ENCODE peak calls at places on chromosomes 5 and 9, in six cellular contexts. L, N, A, I, G and R are unnamed samples.

GRCh38 chr9:94867281-94867841 is 140.9 kb downstream of the AOPEP start:
- DNase-seq in I (no peak), L (no peak), A (peak), N (no peak), G (no peak), R (peak)

GRCh38 chr9:90433398-90433890 is 209.2 kb downstream of the DIRAS2 start:
- DNase-seq in N (no peak), I (no peak), A (no peak), L (no peak), G (no peak), R (no peak)

GRCh38 chr9:138045541-138046490 is 168.2 kb downstream of the CACNA1B start:
- DNase-seq in G (peak), I (no peak), N (no peak), A (no peak), L (no peak), R (peak)

GRCh38 chr5:55763736-55764420 is 26.0 kb downstream of the DDX4 start:
- DNase-seq in I (no peak), L (no peak), G (no peak), N (no peak), A (no peak), R (no peak)

GRCh38 chr9:95087659-95088242 is 229.8 kb downstream of the FANCC start:
- DNase-seq in G (no peak), I (no peak), A (no peak), L (no peak), N (no peak), R (peak)

GRCh38 chr5:33688041-33688980 is 203.5 kb downstream of the ADAMTS12 start:
- DNase-seq in G (no peak), I (no peak), N (no peak), A (peak), L (no peak), R (no peak)

GRCh38 chr5:124935060-124935459 is 188.6 kb upstream of the ZNF608 start:
- DNase-seq in A (no peak), N (no peak), I (no peak), G (peak), L (peak), R (no peak)

GRCh38 chr9:18594837-18595236 is 120.9 kb downstream of the ADAMTSL1 start:
- DNase-seq in L (no peak), N (no peak), G (no peak), I (no peak), A (no peak), R (no peak)

GRCh38 chr5:102638316-102638715 is 116.8 kb upstream of the PAM start:
- DNase-seq in I (no peak), L (no peak), G (no peak), N (no peak), A (no peak), R (no peak)

GRCh38 chr9:111926421-111926875 is 29.8 kb downstream of the UGCG start:
- DNase-seq in G (peak), N (no peak), L (peak), A (no peak), I (no peak), R (no peak)

GRCh38 chr5:10600629-10601245 is 36.9 kb downstream of the ANKRD33B start:
- DNase-seq in L (peak), I (peak), A (no peak), N (no peak), G (no peak), R (no peak)

GRCh38 chr5:130277002-130277401 is 372.7 kb downstream of the CHSY3 start:
- DNase-seq in A (no peak), L (no peak), G (no peak), I (no peak), N (no peak), R (no peak)

GRCh38 chr5:79318935-79319614 is 83.1 kb downstream of the JMY start:
- DNase-seq in I (no peak), A (no peak), N (no peak), L (no peak), G (no peak), R (no peak)

GRCh38 chr9:133280387-133280786 is 5.4 kb upstream of the ABO start:
- DNase-seq in G (no peak), I (no peak), L (no peak), N (no peak), A (no peak), R (no peak)

GRCh38 chr9:70130266-70130665 is 86.6 kb downstream of the MAMDC2 start:
- DNase-seq in G (no peak), L (no peak), A (no peak), N (no peak), I (no peak), R (no peak)

GRCh38 chr9:126325779-126326178 is 850 bp upstream of the MVB12B start:
- DNase-seq in L (no peak), G (no peak), I (no peak), A (no peak), N (no peak), R (no peak)

GRCh38 chr5:74322944-74323343 is 317.6 kb downstream of the ENC1 start:
- DNase-seq in G (no peak), I (no peak), L (no peak), A (no peak), N (no peak), R (no peak)

GRCh38 chr9:124458441-124458840 is 8.2 kb downstream of the ADGRD2 start:
- DNase-seq in G (no peak), A (no peak), N (no peak), L (no peak), I (no peak), R (no peak)

GRCh38 chr5:176660530-176660859 is 13.2 kb downstream of the TSPAN17 start:
- DNase-seq in G (no peak), N (no peak), L (no peak), I (no peak), A (no peak), R (no peak)

GRCh38 chr5:79753087-79753486 is 63.5 kb downstream of the CMYA5 start:
- DNase-seq in G (no peak), I (no peak), A (no peak), L (no peak), N (no peak), R (no peak)

GRCh38 chr9:126722922-126723806 is 81.7 kb upstream of the ZBTB43 start:
- DNase-seq in I (no peak), G (peak), L (peak), N (no peak), A (peak), R (peak)

GRCh38 chr5:154179846-154180710 is 10.5 kb upstream of the GALNT10 start:
- DNase-seq in N (no peak), L (no peak), I (peak), G (no peak), A (no peak), R (peak)

GRCh38 chr9:69809304-69809863 is 11.2 kb upstream of the CFAP95 start:
- DNase-seq in L (no peak), A (no peak), G (no peak), N (no peak), I (no peak), R (peak)

GRCh38 chr5:89117131-89117644 is 234.2 kb upstream of the MEF2C start:
- DNase-seq in I (no peak), L (no peak), A (no peak), G (no peak), N (no peak), R (no peak)

GRCh38 chr5:119515192-119515591 is 62.9 kb downstream of the HSD17B4 start:
- DNase-seq in I (no peak), G (no peak), N (no peak), A (no peak), L (no peak), R (no peak)

GRCh38 chr9:36008774-36009300 is 27.9 kb upstream of the RECK start:
- DNase-seq in A (peak), I (peak), L (peak), N (peak), G (peak), R (peak)

GRCh38 chr5:109743041-109743531 is 53.4 kb downstream of the MAN2A1 start:
- DNase-seq in A (no peak), N (no peak), L (no peak), G (no peak), I (no peak), R (no peak)

GRCh38 chr9:120324461-120324860 is 255.5 kb downstream of the CDK5RAP2 start:
- DNase-seq in G (no peak), L (no peak), A (no peak), I (no peak), N (no peak), R (no peak)

GRCh38 chr9:971901-972511 is 4.4 kb upstream of the DMRT3 start:
- DNase-seq in A (no peak), N (no peak), L (no peak), I (no peak), G (no peak), R (no peak)